ENCODE peak calls at places on chromosomes 7 and 10, in ten cellular contexts. E is esophagus muscularis mucosa, X is transverse colon, Z is ovary, B is A549, D is stomach, N is IMR-90, O is heart left ventricle, U is HCT116, Y is sigmoid colon. I is an unnamed sample.

GRCh38 chr7:27242580-27243339 is at the start of gene EVX1:
- DNase-seq in X (peak; percentile 42), N (peak; percentile 8), D (no peak), Y (no peak), U (no peak), Z (no peak), O (no peak), B (no peak), E (no peak), I (peak; percentile 47)

GRCh38 chr10:48255722-48256121 is 18.8 kb downstream of the FRMPD2 start:
- DNase-seq in D (no peak), Y (peak; percentile 30), E (no peak), B (no peak), N (no peak), X (no peak), U (no peak), Z (no peak), O (no peak), I (no peak)

GRCh38 chr10:14880201-14880600 is 1.5 kb downstream of the SUV39H2 start:
- DNase-seq in N (no peak), X (no peak), U (no peak), Y (no peak), E (no peak), O (no peak), D (no peak), Z (no peak), B (no peak), I (no peak)

GRCh38 chr7:51230324-51230625 is 86.3 kb downstream of the COBL start:
- DNase-seq in U (no peak), O (no peak), E (no peak), D (no peak), X (no peak), N (no peak), B (no peak), Z (no peak), Y (no peak), I (no peak)

GRCh38 chr7:29565186-29565540 is 1.5 kb downstream of the PRR15 start:
- DNase-seq in E (no peak), Y (no peak), B (no peak), N (peak; percentile 1), D (no peak), O (no peak), U (no peak), X (no peak), Z (no peak), I (no peak)

GRCh38 chr10:58791137-58791536 is 278.5 kb downstream of the BICC1 start:
- DNase-seq in E (no peak), D (no peak), U (no peak), Z (no peak), O (no peak), N (peak; percentile 55), Y (no peak), X (no peak), B (no peak), I (no peak)

GRCh38 chr7:37988721-37989650 is 68.5 kb downstream of the EPDR1 start:
- DNase-seq in X (no peak), N (no peak), E (no peak), O (no peak), Z (no peak), B (no peak), D (no peak), Y (no peak), U (no peak), I (no peak)

GRCh38 chr10:70306168-70306705 is 22.4 kb upstream of the NPFFR1 start:
- DNase-seq in N (no peak), B (no peak), E (no peak), U (no peak), Z (no peak), X (no peak), Y (no peak), O (no peak), D (no peak), I (no peak)

GRCh38 chr7:118082506-118082905 is 101.5 kb upstream of the LSM8 start:
- DNase-seq in X (no peak), Z (no peak), D (no peak), O (no peak), Y (no peak), B (no peak), N (no peak), U (no peak), E (no peak), I (no peak)

GRCh38 chr10:117175215-117175900 is 21.9 kb upstream of the KCNK18 start:
- DNase-seq in O (no peak), N (no peak), X (peak; percentile 22), U (no peak), B (no peak), D (no peak), Y (no peak), E (no peak), Z (peak; percentile 30), I (no peak)

GRCh38 chr7:41459623-41460256 is 243.2 kb downstream of the INHBA start:
- DNase-seq in U (no peak), N (no peak), D (no peak), Y (no peak), E (no peak), Z (no peak), X (no peak), B (no peak), O (peak; percentile 23), I (no peak)

GRCh38 chr7:3120513-3120912 is 76.8 kb upstream of the CARD11 start:
- DNase-seq in D (no peak), U (no peak), E (no peak), N (no peak), Z (no peak), B (no peak), Y (no peak), O (no peak), X (no peak), I (no peak)

GRCh38 chr7:6536262-6536770 is 14.9 kb downstream of the GRID2IP start:
- DNase-seq in Y (no peak), D (no peak), O (no peak), X (peak; percentile 28), B (no peak), Z (no peak), N (no peak), U (no peak), E (no peak), I (no peak)

GRCh38 chr7:133024604-133025003 is 57.3 kb downstream of the CHCHD3 start:
- DNase-seq in D (no peak), U (no peak), O (no peak), E (no peak), X (no peak), Z (no peak), B (no peak), Y (no peak), N (no peak), I (no peak)

GRCh38 chr10:68900427-68901105 is 549 bp upstream of the DDX50 start:
- DNase-seq in D (no peak), B (peak; percentile 36), X (no peak), U (no peak), O (peak; percentile 83), N (peak; percentile 69), Y (no peak), Z (peak; percentile 86), E (no peak), I (no peak)
- TF ChIP-seq POLR2A in D (no peak), B (peak; percentile 48), X (no peak), U (no peak), O (peak; percentile 43), N (peak; percentile 91), Y (peak; percentile 23), Z (no peak), E (peak; percentile 33), I (peak; percentile 64)

GRCh38 chr10:124225468-124226270 is 132.3 kb upstream of the CHST15 start:
- DNase-seq in D (peak; percentile 24), O (no peak), U (no peak), E (no peak), Z (no peak), N (no peak), Y (no peak), B (no peak), X (no peak), I (no peak)
- H3K27ac ChIP-seq in D (peak overlapping the region; percentile 36), O (no peak overlapping the region), U (no peak overlapping the region), E (no peak overlapping the region), Z (no peak overlapping the region), N (no peak overlapping the region), Y (peak overlapping the region; percentile 66), B (no peak overlapping the region), X (no peak overlapping the region), I (no peak overlapping the region)

DNA sequence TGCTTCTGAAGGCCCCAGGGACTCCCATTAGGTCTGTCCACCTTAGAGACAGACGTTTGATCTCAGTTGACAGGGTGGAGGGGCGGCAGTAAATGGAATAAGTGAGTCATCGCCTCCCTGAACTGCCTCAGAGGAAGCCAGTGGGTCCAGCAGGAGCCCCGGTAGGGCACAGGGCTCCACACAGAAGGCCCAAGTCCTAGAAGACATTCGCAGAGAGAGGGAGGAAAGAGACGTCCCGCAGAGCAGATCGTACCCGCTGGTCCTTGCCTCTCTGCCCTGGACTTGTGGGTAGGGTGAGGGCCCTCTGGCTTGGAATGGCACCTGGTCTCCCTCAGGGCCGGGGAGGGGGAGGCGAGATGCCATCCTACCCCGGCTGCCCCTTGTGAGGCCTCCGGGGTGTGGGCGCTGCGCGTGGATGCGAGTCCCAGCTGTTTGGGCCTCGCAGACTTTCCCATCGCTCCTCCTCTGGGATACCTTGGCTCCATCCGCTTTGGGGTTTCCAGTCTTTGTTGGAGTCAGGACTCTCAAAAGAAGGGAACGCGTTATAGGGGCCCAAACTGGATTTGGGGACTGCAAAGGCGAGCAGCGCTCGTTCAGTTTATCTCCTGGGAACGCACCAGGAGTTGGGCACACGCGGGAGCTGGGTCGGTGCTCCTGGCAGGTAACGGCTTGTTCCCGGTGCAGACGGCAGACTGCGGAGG is 5.1 kb downstream of the TLX1 start:
- DNase-seq in X (no peak), O (no peak), B (no peak), D (no peak), N (no peak), Z (no peak), E (no peak), U (peak; percentile 19), Y (no peak), I (no peak)
- TF ChIP-seq POLR2A in X (no peak), O (no peak), B (no peak), D (no peak), N (no peak), Z (no peak), E (no peak), U (no peak), Y (no peak), I (no peak)

GRCh38 chr10:73813333-73813732 is 1.9 kb upstream of the NDST2 start:
- DNase-seq in B (no peak), U (no peak), X (no peak), E (no peak), Y (no peak), D (no peak), O (no peak), Z (no peak), N (no peak), I (peak; percentile 47)

GRCh38 chr10:73814276-73814895 is 3.0 kb upstream of the NDST2 start:
- DNase-seq in X (no peak), E (no peak), Y (no peak), B (no peak), U (no peak), Z (no peak), D (no peak), O (no peak), N (no peak), I (no peak)

GRCh38 chr10:73816917-73817729 is 5.7 kb upstream of the NDST2 start:
- DNase-seq in Y (no peak), O (no peak), Z (no peak), U (no peak), X (no peak), N (no peak), E (no peak), D (no peak), B (no peak), I (no peak)

GRCh38 chr10:73815719-73816030 is 4.3 kb upstream of the NDST2 start:
- DNase-seq in B (no peak), N (no peak), Y (no peak), D (no peak), E (no peak), X (no peak), Z (no peak), U (no peak), O (no peak), I (no peak)

GRCh38 chr10:73814896-73815718 is 3.7 kb upstream of the NDST2 start:
- DNase-seq in B (peak; percentile 79), X (no peak), U (peak; percentile 48), O (no peak), Z (no peak), D (no peak), N (no peak), E (no peak), Y (no peak), I (no peak)
- H3K27ac ChIP-seq in B (no peak overlapping the region), X (peak overlapping the region; percentile 22), U (no peak overlapping the region), O (no peak overlapping the region), Z (no peak overlapping the region), D (peak overlapping the region; percentile 54), N (no peak overlapping the region), E (peak overlapping the region; percentile 13), Y (peak overlapping the region; percentile 50), I (no peak overlapping the region)

I was measured in adrenal gland.